ENCODE peak calls at places on chromosomes 11 and 22, in ten cellular contexts. One of them, this sample, is unnamed. For H3K4me1, the result is how much of the 10 kb centered on the place peaks cover.

GRCh38 chr22:38467904-38468760 is at the start of gene KDELR3:
- DNase-seq in cardiac muscle cell: peak
- DNase-seq in fibroblast of lung: peak
- DNase-seq in CD8-positive, alpha-beta T cell: peak
- DNase-seq in kidney: peak
- DNase-seq in ovary: peak
- DNase-seq in left ventricle myocardium inferior: peak
- DNase-seq in body of pancreas: peak
- DNase-seq in upper lobe of right lung: peak
- DNase-seq in neural progenitor cell: peak
- DNase-seq in this sample: no peak

GRCh38 chr11:58992489-58992888 is 53.2 kb downstream of the GLYATL1 start:
- DNase-seq in cardiac muscle cell: no peak
- DNase-seq in fibroblast of lung: no peak
- DNase-seq in CD8-positive, alpha-beta T cell: no peak
- DNase-seq in kidney: no peak
- DNase-seq in ovary: no peak
- DNase-seq in left ventricle myocardium inferior: no peak
- DNase-seq in body of pancreas: no peak
- DNase-seq in upper lobe of right lung: no peak
- DNase-seq in neural progenitor cell: no peak
- DNase-seq in this sample: no peak

GRCh38 chr11:35223429-35223828 is 84.5 kb downstream of the CD44 start:
- DNase-seq in cardiac muscle cell: peak
- DNase-seq in fibroblast of lung: peak
- DNase-seq in CD8-positive, alpha-beta T cell: no peak
- DNase-seq in kidney: peak
- DNase-seq in ovary: no peak
- DNase-seq in left ventricle myocardium inferior: no peak
- DNase-seq in body of pancreas: no peak
- DNase-seq in upper lobe of right lung: no peak
- DNase-seq in neural progenitor cell: peak
- DNase-seq in this sample: no peak

GRCh38 chr22:39845522-39845921 is 48.0 kb downstream of the ENTHD1 start:
- DNase-seq in cardiac muscle cell: no peak
- DNase-seq in fibroblast of lung: no peak
- DNase-seq in CD8-positive, alpha-beta T cell: no peak
- DNase-seq in kidney: no peak
- DNase-seq in ovary: no peak
- DNase-seq in left ventricle myocardium inferior: no peak
- DNase-seq in body of pancreas: no peak
- DNase-seq in upper lobe of right lung: no peak
- DNase-seq in neural progenitor cell: no peak
- DNase-seq in this sample: no peak

GRCh38 chr22:49101225-49101624 is 726.4 kb downstream of the BRD1 start:
- DNase-seq in cardiac muscle cell: no peak
- DNase-seq in fibroblast of lung: no peak
- DNase-seq in CD8-positive, alpha-beta T cell: no peak
- DNase-seq in kidney: no peak
- DNase-seq in ovary: no peak
- DNase-seq in left ventricle myocardium inferior: no peak
- DNase-seq in body of pancreas: no peak
- DNase-seq in upper lobe of right lung: peak
- DNase-seq in neural progenitor cell: no peak
- DNase-seq in this sample: no peak

GRCh38 chr11:28837599-28837998 is 729.4 kb downstream of the METTL15 start:
- DNase-seq in cardiac muscle cell: no peak
- DNase-seq in fibroblast of lung: no peak
- DNase-seq in CD8-positive, alpha-beta T cell: no peak
- DNase-seq in kidney: no peak
- DNase-seq in ovary: no peak
- DNase-seq in left ventricle myocardium inferior: no peak
- DNase-seq in body of pancreas: no peak
- DNase-seq in upper lobe of right lung: no peak
- DNase-seq in neural progenitor cell: no peak
- DNase-seq in this sample: no peak

GRCh38 chr11:63557548-63557947 is 5.6 kb downstream of the PLAAT2 start:
- DNase-seq in cardiac muscle cell: no peak
- DNase-seq in fibroblast of lung: no peak
- DNase-seq in CD8-positive, alpha-beta T cell: no peak
- DNase-seq in kidney: no peak
- DNase-seq in ovary: no peak
- DNase-seq in left ventricle myocardium inferior: no peak
- DNase-seq in body of pancreas: no peak
- DNase-seq in upper lobe of right lung: no peak
- DNase-seq in neural progenitor cell: no peak
- DNase-seq in this sample: no peak

GRCh38 chr22:31707519-31707918 is 42.4 kb downstream of the PRR14L start:
- DNase-seq in cardiac muscle cell: no peak
- DNase-seq in fibroblast of lung: no peak
- DNase-seq in CD8-positive, alpha-beta T cell: no peak
- DNase-seq in kidney: no peak
- DNase-seq in ovary: no peak
- DNase-seq in left ventricle myocardium inferior: no peak
- DNase-seq in body of pancreas: no peak
- DNase-seq in upper lobe of right lung: no peak
- DNase-seq in neural progenitor cell: no peak
- DNase-seq in this sample: no peak

GRCh38 chr22:29003975-29004646 is 57.5 kb downstream of the C22orf31 start:
- DNase-seq in cardiac muscle cell: no peak
- DNase-seq in fibroblast of lung: no peak
- DNase-seq in CD8-positive, alpha-beta T cell: no peak
- DNase-seq in kidney: no peak
- DNase-seq in ovary: no peak
- DNase-seq in left ventricle myocardium inferior: no peak
- DNase-seq in body of pancreas: peak
- DNase-seq in upper lobe of right lung: no peak
- DNase-seq in neural progenitor cell: peak
- DNase-seq in this sample: no peak

GRCh38 chr11:73397468-73398131 is 21.4 kb downstream of the RELT start:
- DNase-seq in cardiac muscle cell: no peak
- DNase-seq in fibroblast of lung: no peak
- DNase-seq in CD8-positive, alpha-beta T cell: no peak
- DNase-seq in kidney: no peak
- DNase-seq in ovary: no peak
- DNase-seq in left ventricle myocardium inferior: no peak
- DNase-seq in body of pancreas: no peak
- DNase-seq in upper lobe of right lung: peak
- DNase-seq in neural progenitor cell: no peak
- DNase-seq in this sample: no peak

GRCh38 chr11:65391007-65391406 is 4.6 kb downstream of the FRMD8 start:
- DNase-seq in cardiac muscle cell: peak
- DNase-seq in fibroblast of lung: peak
- DNase-seq in CD8-positive, alpha-beta T cell: no peak
- DNase-seq in kidney: no peak
- DNase-seq in ovary: no peak
- DNase-seq in left ventricle myocardium inferior: peak
- DNase-seq in body of pancreas: no peak
- DNase-seq in upper lobe of right lung: no peak
- DNase-seq in neural progenitor cell: peak
- DNase-seq in this sample: no peak

GRCh38 chr11:19191530-19192169 is 10.1 kb downstream of the CSRP3 start:
- DNase-seq in cardiac muscle cell: peak
- DNase-seq in fibroblast of lung: no peak
- DNase-seq in CD8-positive, alpha-beta T cell: no peak
- DNase-seq in kidney: no peak
- DNase-seq in ovary: no peak
- DNase-seq in left ventricle myocardium inferior: peak
- DNase-seq in body of pancreas: peak
- DNase-seq in upper lobe of right lung: no peak
- DNase-seq in neural progenitor cell: no peak
- DNase-seq in this sample: no peak

GRCh38 chr22:39279170-39279850 is 34.5 kb upstream of the PDGFB start:
- DNase-seq in cardiac muscle cell: no peak
- DNase-seq in fibroblast of lung: no peak
- DNase-seq in CD8-positive, alpha-beta T cell: no peak
- DNase-seq in kidney: no peak
- DNase-seq in ovary: no peak
- DNase-seq in left ventricle myocardium inferior: no peak
- DNase-seq in body of pancreas: no peak
- DNase-seq in upper lobe of right lung: no peak
- DNase-seq in neural progenitor cell: no peak
- DNase-seq in this sample: no peak

GRCh38 chr22:30266445-30267381 is at the start of gene OSM:
- DNase-seq in cardiac muscle cell: no peak
- DNase-seq in fibroblast of lung: no peak
- DNase-seq in CD8-positive, alpha-beta T cell: peak
- DNase-seq in kidney: peak
- DNase-seq in ovary: no peak
- DNase-seq in left ventricle myocardium inferior: peak
- DNase-seq in body of pancreas: no peak
- DNase-seq in upper lobe of right lung: peak
- DNase-seq in neural progenitor cell: no peak
- DNase-seq in this sample: no peak

GRCh38 chr11:86793307-86793706 is 7.0 kb upstream of the PRSS23 start:
- DNase-seq in cardiac muscle cell: no peak
- DNase-seq in fibroblast of lung: no peak
- DNase-seq in CD8-positive, alpha-beta T cell: no peak
- DNase-seq in kidney: no peak
- DNase-seq in ovary: no peak
- DNase-seq in left ventricle myocardium inferior: no peak
- DNase-seq in body of pancreas: no peak
- DNase-seq in upper lobe of right lung: no peak
- DNase-seq in neural progenitor cell: no peak
- DNase-seq in this sample: no peak

GRCh38 chr11:33689089-33689488 is 11.5 kb downstream of the C11orf91 start:
- DNase-seq in cardiac muscle cell: no peak
- DNase-seq in fibroblast of lung: peak
- DNase-seq in CD8-positive, alpha-beta T cell: no peak
- DNase-seq in kidney: no peak
- DNase-seq in ovary: no peak
- DNase-seq in left ventricle myocardium inferior: no peak
- DNase-seq in body of pancreas: no peak
- DNase-seq in upper lobe of right lung: no peak
- DNase-seq in neural progenitor cell: no peak
- DNase-seq in this sample: no peak
- H3K27ac ChIP-seq in cardiac muscle cell: no peak
- H3K27ac ChIP-seq in fibroblast of lung: peak
- H3K27ac ChIP-seq in CD8-positive, alpha-beta T cell: no peak
- H3K27ac ChIP-seq in kidney: no peak
- H3K27ac ChIP-seq in ovary: no peak
- H3K27ac ChIP-seq in left ventricle myocardium inferior: peak
- H3K27ac ChIP-seq in body of pancreas: peak
- H3K27ac ChIP-seq in upper lobe of right lung: peak
- H3K27ac ChIP-seq in neural progenitor cell: no peak
- H3K27ac ChIP-seq in this sample: no peak

GRCh38 chr22:36010913-36011312 is 17.7 kb downstream of the RBFOX2 start:
- DNase-seq in cardiac muscle cell: peak
- DNase-seq in fibroblast of lung: peak
- DNase-seq in CD8-positive, alpha-beta T cell: no peak
- DNase-seq in kidney: no peak
- DNase-seq in ovary: no peak
- DNase-seq in left ventricle myocardium inferior: no peak
- DNase-seq in body of pancreas: no peak
- DNase-seq in upper lobe of right lung: no peak
- DNase-seq in neural progenitor cell: no peak
- DNase-seq in this sample: no peak
- H3K4me1 ChIP-seq in cardiac muscle cell: under half
- H3K4me1 ChIP-seq in fibroblast of lung: under half
- H3K4me1 ChIP-seq in CD8-positive, alpha-beta T cell: under half
- H3K4me1 ChIP-seq in kidney: under half
- H3K4me1 ChIP-seq in ovary: under half
- H3K4me1 ChIP-seq in left ventricle myocardium inferior: half or more
- H3K4me1 ChIP-seq in body of pancreas: under half
- H3K4me1 ChIP-seq in upper lobe of right lung: under half
- H3K4me1 ChIP-seq in neural progenitor cell: under half
- H3K4me1 ChIP-seq in this sample: under half

GRCh38 chr11:9660886-9661285 is 3.0 kb upstream of the SWAP70 start:
- DNase-seq in cardiac muscle cell: peak
- DNase-seq in fibroblast of lung: no peak
- DNase-seq in CD8-positive, alpha-beta T cell: no peak
- DNase-seq in kidney: no peak
- DNase-seq in ovary: no peak
- DNase-seq in left ventricle myocardium inferior: no peak
- DNase-seq in body of pancreas: no peak
- DNase-seq in upper lobe of right lung: no peak
- DNase-seq in neural progenitor cell: no peak
- DNase-seq in this sample: no peak

GRCh38 chr11:9665749-9666148 is 1.9 kb downstream of the SWAP70 start:
- DNase-seq in cardiac muscle cell: no peak
- DNase-seq in fibroblast of lung: no peak
- DNase-seq in CD8-positive, alpha-beta T cell: no peak
- DNase-seq in kidney: no peak
- DNase-seq in ovary: no peak
- DNase-seq in left ventricle myocardium inferior: no peak
- DNase-seq in body of pancreas: no peak
- DNase-seq in upper lobe of right lung: no peak
- DNase-seq in neural progenitor cell: no peak
- DNase-seq in this sample: no peak

GRCh38 chr11:9664276-9665171 is 647 bp downstream of the SWAP70 start:
- DNase-seq in cardiac muscle cell: peak
- DNase-seq in fibroblast of lung: peak
- DNase-seq in CD8-positive, alpha-beta T cell: no peak
- DNase-seq in kidney: peak
- DNase-seq in ovary: peak
- DNase-seq in left ventricle myocardium inferior: peak
- DNase-seq in body of pancreas: peak
- DNase-seq in upper lobe of right lung: peak
- DNase-seq in neural progenitor cell: peak
- DNase-seq in this sample: no peak

GRCh38 chr11:9662273-9662672 is 1.6 kb upstream of the SWAP70 start:
- DNase-seq in cardiac muscle cell: no peak
- DNase-seq in fibroblast of lung: peak
- DNase-seq in CD8-positive, alpha-beta T cell: no peak
- DNase-seq in kidney: no peak
- DNase-seq in ovary: no peak
- DNase-seq in left ventricle myocardium inferior: no peak
- DNase-seq in body of pancreas: no peak
- DNase-seq in upper lobe of right lung: no peak
- DNase-seq in neural progenitor cell: no peak
- DNase-seq in this sample: no peak

DNA sequence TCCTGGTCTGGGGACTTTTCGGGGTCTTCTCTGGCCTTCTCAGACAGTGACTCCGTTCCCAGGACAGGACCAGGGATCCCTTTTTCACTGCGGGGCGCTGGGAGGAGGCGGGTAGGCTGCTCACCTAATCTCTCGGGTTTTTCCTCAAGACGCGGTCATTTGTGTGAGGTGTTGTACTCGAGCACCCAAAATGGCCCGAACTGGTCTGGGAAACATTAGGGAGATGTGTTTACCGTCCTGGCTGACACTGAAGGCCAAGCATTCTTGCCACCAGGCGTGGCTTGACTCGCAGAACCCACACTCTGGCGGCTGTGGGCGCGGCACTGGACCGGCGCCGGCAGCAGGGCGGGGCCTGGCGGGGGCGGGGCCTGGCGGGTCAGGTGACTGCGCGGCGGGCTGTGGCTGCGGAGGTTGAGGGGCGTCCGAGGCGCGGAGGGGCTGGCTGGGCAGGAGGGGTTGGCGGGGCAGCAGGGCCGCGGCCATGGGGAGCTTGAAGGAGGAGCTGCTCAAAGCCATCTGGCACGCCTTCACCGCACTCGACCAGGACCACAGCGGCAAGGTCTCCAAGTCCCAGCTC is at the start of gene SWAP70:
- DNase-seq in cardiac muscle cell: peak
- DNase-seq in fibroblast of lung: peak
- DNase-seq in CD8-positive, alpha-beta T cell: peak
- DNase-seq in kidney: peak
- DNase-seq in ovary: peak
- DNase-seq in left ventricle myocardium inferior: peak
- DNase-seq in body of pancreas: peak
- DNase-seq in upper lobe of right lung: peak
- DNase-seq in neural progenitor cell: peak
- DNase-seq in this sample: peak
- H3K4me3 ChIP-seq in cardiac muscle cell: peak
- H3K4me3 ChIP-seq in fibroblast of lung: peak
- H3K4me3 ChIP-seq in CD8-positive, alpha-beta T cell: peak
- H3K4me3 ChIP-seq in kidney: peak
- H3K4me3 ChIP-seq in ovary: peak
- H3K4me3 ChIP-seq in left ventricle myocardium inferior: peak
- H3K4me3 ChIP-seq in body of pancreas: peak
- H3K4me3 ChIP-seq in upper lobe of right lung: peak
- H3K4me3 ChIP-seq in neural progenitor cell: peak
- H3K4me3 ChIP-seq in this sample: peak

GRCh38 chr11:9150944-9151343 is 59.5 kb upstream of the SCUBE2 start:
- DNase-seq in cardiac muscle cell: peak
- DNase-seq in fibroblast of lung: no peak
- DNase-seq in CD8-positive, alpha-beta T cell: no peak
- DNase-seq in kidney: no peak
- DNase-seq in ovary: no peak
- DNase-seq in left ventricle myocardium inferior: no peak
- DNase-seq in body of pancreas: no peak
- DNase-seq in upper lobe of right lung: no peak
- DNase-seq in neural progenitor cell: no peak
- DNase-seq in this sample: no peak
- H3K27ac ChIP-seq in cardiac muscle cell: no peak
- H3K27ac ChIP-seq in fibroblast of lung: peak
- H3K27ac ChIP-seq in CD8-positive, alpha-beta T cell: no peak
- H3K27ac ChIP-seq in kidney: no peak
- H3K27ac ChIP-seq in ovary: no peak
- H3K27ac ChIP-seq in left ventricle myocardium inferior: no peak
- H3K27ac ChIP-seq in body of pancreas: no peak
- H3K27ac ChIP-seq in upper lobe of right lung: no peak
- H3K27ac ChIP-seq in neural progenitor cell: no peak
- H3K27ac ChIP-seq in this sample: no peak

This sample was measured in iPS DF 6.9.